ENCODE peak calls at places on chromosomes 6 and 20, in four cellular contexts. One of them, this sample, is unnamed.

GRCh38 chr20:2065111-2065510 is 36.5 kb upstream of the STK35 start:
- DNase-seq in HepG2: no peak
- DNase-seq in K562: no peak
- DNase-seq in HCT116: no peak
- DNase-seq in this sample: no peak

GRCh38 chr20:44006578-44006977 is 91.9 kb downstream of the TOX2 start:
- DNase-seq in K562: peak
- DNase-seq in HepG2: no peak
- DNase-seq in HCT116: no peak
- DNase-seq in this sample: no peak

GRCh38 chr6:98343004-98343403 is 491.4 kb upstream of the POU3F2 start:
- DNase-seq in HepG2: no peak
- DNase-seq in HCT116: no peak
- DNase-seq in K562: no peak
- DNase-seq in this sample: no peak

GRCh38 chr20:61127311-61128044 is 124.6 kb upstream of the CDH4 start:
- DNase-seq in K562: no peak
- DNase-seq in HepG2: no peak
- DNase-seq in HCT116: no peak
- DNase-seq in this sample: no peak

GRCh38 chr20:42938486-42939205 is 251.1 kb downstream of the PTPRT start:
- DNase-seq in K562: no peak
- DNase-seq in HepG2: no peak
- DNase-seq in HCT116: no peak
- DNase-seq in this sample: no peak

GRCh38 chr6:130293800-130294199 is 71.0 kb upstream of the SAMD3 start:
- DNase-seq in HCT116: peak
- DNase-seq in HepG2: peak
- DNase-seq in K562: peak
- DNase-seq in this sample: peak

GRCh38 chr20:58829531-58829941 is 21.2 kb downstream of the GNAS-AS1 start:
- DNase-seq in HepG2: no peak
- DNase-seq in HCT116: no peak
- DNase-seq in K562: no peak
- DNase-seq in this sample: no peak

GRCh38 chr20:60040471-60041162 is 82.4 kb downstream of the CDH26 start:
- DNase-seq in HepG2: no peak
- DNase-seq in K562: no peak
- DNase-seq in HCT116: no peak
- DNase-seq in this sample: no peak

GRCh38 chr6:122426597-122426996 is 27.1 kb downstream of the HSF2 start:
- DNase-seq in HCT116: no peak
- DNase-seq in K562: no peak
- DNase-seq in HepG2: no peak
- DNase-seq in this sample: no peak

DNA sequence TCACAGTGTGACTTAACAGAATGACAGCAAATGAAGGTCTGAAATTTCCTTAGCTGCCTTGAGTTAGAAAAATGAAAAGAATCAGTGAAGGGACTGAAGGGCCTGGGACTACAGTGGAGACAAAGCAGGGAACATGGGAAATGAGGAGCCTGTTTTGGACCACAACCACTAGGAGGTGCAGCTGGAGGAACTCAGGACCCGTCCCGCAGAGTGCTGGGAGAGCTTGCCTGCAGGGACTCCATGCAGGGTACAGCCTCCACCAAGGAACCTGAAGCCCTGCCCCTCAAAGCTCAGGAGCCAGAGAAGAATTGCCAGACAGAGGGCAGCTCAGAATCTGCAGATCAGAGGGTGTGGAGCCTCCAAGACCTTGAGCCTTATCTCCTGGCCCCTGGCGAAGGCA is 50.7 kb downstream of the LRFN2 start:
- DNase-seq in HCT116: no peak
- DNase-seq in HepG2: peak
- DNase-seq in K562: peak
- DNase-seq in this sample: peak
- TF ChIP-seq SP1 in HCT116: no peak
- TF ChIP-seq SP1 in HepG2: no peak
- TF ChIP-seq SP1 in K562: no peak
- TF ChIP-seq SP1 in this sample: no peak

GRCh38 chr20:13261460-13262301 is 40.6 kb downstream of the ISM1 start:
- DNase-seq in HCT116: peak
- DNase-seq in K562: peak
- DNase-seq in HepG2: peak
- DNase-seq in this sample: peak
- TF ChIP-seq SP1 in HCT116: no peak
- TF ChIP-seq SP1 in K562: no peak
- TF ChIP-seq SP1 in HepG2: no peak
- TF ChIP-seq SP1 in this sample: no peak

GRCh38 chr6:85496856-85497255 is 47.0 kb downstream of the NT5E start:
- DNase-seq in HepG2: no peak
- DNase-seq in K562: no peak
- DNase-seq in HCT116: no peak
- DNase-seq in this sample: no peak

GRCh38 chr6:85490516-85491248 is 40.8 kb downstream of the NT5E start:
- DNase-seq in HepG2: no peak
- DNase-seq in K562: no peak
- DNase-seq in HCT116: peak
- DNase-seq in this sample: no peak

GRCh38 chr6:85496009-85496579 is 46.2 kb downstream of the NT5E start:
- DNase-seq in HepG2: no peak
- DNase-seq in HCT116: no peak
- DNase-seq in K562: no peak
- DNase-seq in this sample: no peak

GRCh38 chr6:85494551-85495337 is 44.9 kb downstream of the NT5E start:
- DNase-seq in HepG2: no peak
- DNase-seq in K562: no peak
- DNase-seq in HCT116: no peak
- DNase-seq in this sample: no peak

DNA sequence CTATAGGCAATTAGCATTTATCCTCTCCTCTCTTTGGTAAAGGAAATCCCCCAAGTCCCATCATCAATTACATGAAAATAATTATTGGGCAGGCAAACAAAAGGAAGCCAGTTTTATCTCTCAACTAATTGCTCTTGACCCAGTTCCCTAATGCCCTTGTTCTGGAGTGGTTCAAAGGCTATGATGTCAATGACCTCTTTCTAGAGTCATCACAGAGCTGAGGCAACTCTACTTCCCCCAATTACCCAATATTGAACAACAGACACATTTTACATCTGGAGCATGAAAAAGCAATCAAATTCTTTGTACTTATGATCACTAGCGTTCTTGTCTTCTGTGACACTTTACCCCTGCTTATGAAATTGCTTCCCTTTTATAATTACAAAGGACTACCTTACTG is 43.5 kb downstream of the NT5E start:
- DNase-seq in K562: no peak
- DNase-seq in HepG2: no peak
- DNase-seq in HCT116: no peak
- DNase-seq in this sample: no peak
- TF ChIP-seq SP1 in K562: no peak
- TF ChIP-seq SP1 in HepG2: no peak
- TF ChIP-seq SP1 in HCT116: no peak
- TF ChIP-seq SP1 in this sample: no peak

GRCh38 chr20:56859751-56860366 is 230.8 kb downstream of the TFAP2C start:
- DNase-seq in K562: no peak
- DNase-seq in HCT116: no peak
- DNase-seq in HepG2: no peak
- DNase-seq in this sample: peak
- TF ChIP-seq SP1 in K562: no peak
- TF ChIP-seq SP1 in HCT116: no peak
- TF ChIP-seq SP1 in HepG2: no peak
- TF ChIP-seq SP1 in this sample: no peak

GRCh38 chr20:19885981-19886665 is 128.1 kb downstream of the RIN2 start:
- DNase-seq in HepG2: peak
- DNase-seq in HCT116: no peak
- DNase-seq in K562: no peak
- DNase-seq in this sample: peak
- TF ChIP-seq SP1 in HepG2: no peak
- TF ChIP-seq SP1 in HCT116: no peak
- TF ChIP-seq SP1 in K562: no peak
- TF ChIP-seq SP1 in this sample: no peak

This sample was measured in WTC11.